ENCODE peak calls at places on chromosomes 13 and 19, in five cellular contexts. O is adrenal gland, B is hepatic stellate cell, Q is dermis microvascular lymphatic vessel endothelial cell, K is progenitor cell of endocrine pancreas. N is an unnamed sample.

GRCh38 chr19:6033744-6034264 is 55.9 kb upstream of the RANBP3 start:
- DNase-seq in Q (no peak), O (no peak), K (no peak), B (no peak), N (no peak)

GRCh38 chr13:52006491-52007245 is 4.6 kb downstream of the ATP7B start:
- DNase-seq in K (no peak), O (no peak), Q (no peak), B (no peak), N (no peak)

GRCh38 chr13:30906411-30906990 is 430 bp downstream of the MEDAG start:
- DNase-seq in K (peak; percentile 16), O (no peak), B (peak; percentile 14), Q (peak; percentile 18), N (peak; percentile 37)

GRCh38 chr13:25691654-25692053 is 319.9 kb downstream of the ATP8A2 start:
- DNase-seq in K (no peak), B (no peak), Q (no peak), O (no peak), N (no peak)

GRCh38 chr19:14139944-14140343 is 3.6 kb upstream of the ASF1B start:
- DNase-seq in Q (no peak), K (no peak), O (peak; percentile 60), B (no peak), N (no peak)

GRCh38 chr13:35785563-35786327 is 309.3 kb upstream of the MAB21L1 start:
- DNase-seq in O (no peak), K (no peak), B (no peak), Q (no peak), N (no peak)

GRCh38 chr13:90696254-90696653 is 651.2 kb upstream of the MIR17HG start:
- DNase-seq in K (no peak), B (no peak), O (no peak), Q (no peak), N (no peak)

GRCh38 chr19:291561-292280 is 518 bp upstream of the PLPP2 start:
- DNase-seq in B (no peak), O (no peak), Q (no peak), K (no peak), N (no peak)

GRCh38 chr13:74367193-74367592 is 233.0 kb upstream of the KLF12 start:
- DNase-seq in K (no peak), O (no peak), B (no peak), Q (no peak), N (no peak)

GRCh38 chr13:27822258-27822872 is 30.1 kb downstream of the GSX1 start:
- DNase-seq in Q (no peak), K (no peak), B (no peak), O (no peak), N (peak; percentile 11)

GRCh38 chr13:102295316-102296048 is 106.4 kb downstream of the FGF14 start:
- DNase-seq in Q (no peak), K (no peak), O (no peak), B (no peak), N (no peak)

GRCh38 chr19:52391135-52391534 is 6.5 kb upstream of the ZNF528 start:
- DNase-seq in K (no peak), Q (no peak), B (no peak), O (no peak), N (no peak)

GRCh38 chr13:37023871-37024270 is 23.3 kb downstream of the EXOSC8 start:
- DNase-seq in B (no peak), O (no peak), K (no peak), Q (no peak), N (peak; percentile 33)

GRCh38 chr19:29328586-29328985 is 115.6 kb upstream of the UQCRFS1 start:
- DNase-seq in Q (no peak), K (no peak), B (no peak), O (no peak), N (no peak)

GRCh38 chr13:65710514-65710913 is 1519.6 kb downstream of the PCDH9 start:
- DNase-seq in Q (no peak), O (no peak), B (no peak), K (no peak), N (no peak)

GRCh38 chr19:19552811-19553210 is 14.7 kb downstream of the CILP2 start:
- DNase-seq in K (no peak), B (peak; percentile 97), Q (no peak), O (no peak), N (peak; percentile 33)

GRCh38 chr13:27339299-27339698 is 68.7 kb downstream of the RASL11A start:
- DNase-seq in K (no peak), Q (peak; percentile 17), B (no peak), O (no peak), N (peak; percentile 48)

GRCh38 chr19:2455481-2456300 is 1.1 kb downstream of the LMNB2 start:
- DNase-seq in K (peak; percentile 24), B (peak; percentile 68), O (peak; percentile 36), Q (no peak), N (peak; percentile 15)

GRCh38 chr13:37313383-37313782 is 207.9 kb upstream of the CSNK1A1L start:
- DNase-seq in K (no peak), O (no peak), Q (no peak), B (peak; percentile 9), N (no peak)

GRCh38 chr13:113442354-113442984 is 10.8 kb downstream of the ADPRHL1 start:
- DNase-seq in Q (no peak), B (no peak), O (no peak), K (no peak), N (no peak)

GRCh38 chr19:16315825-16316505 is 8.7 kb upstream of the KLF2 start:
- DNase-seq in O (peak; percentile 79), K (no peak), B (peak; percentile 92), Q (no peak), N (no peak)

GRCh38 chr13:51347099-51347498 is 7.6 kb downstream of the SERPINE3 start:
- DNase-seq in Q (no peak), B (no peak), K (no peak), O (no peak), N (no peak)

GRCh38 chr19:46288896-46289588 is 7.8 kb upstream of the HIF3A start:
- DNase-seq in Q (peak; percentile 90), B (peak; percentile 86), K (no peak), O (peak; percentile 94), N (peak; percentile 99)